ENCODE peak calls at places on chromosomes 16 and 17, in eight cellular contexts. G is Daoy, J is heart left ventricle, O is T47D, C is upper lobe of right lung, D is NCI-H1092 treated with DMSO at 0.1 percent for 48 hours, Z is AG08395, T is gastrocnemius medialis. N is an unnamed sample.

GRCh38 chr16:30395155-30395991 is at the start of gene ZNF48:
- DNase-seq in C (peak), J (peak), O (peak), G (peak), T (peak), Z (peak), D (peak), N (peak)

GRCh38 chr17:66301418-66301863 is 972 bp upstream of the PRKCA start:
- DNase-seq in J (no peak), O (no peak), T (no peak), C (no peak), G (no peak), D (no peak), Z (no peak), N (no peak)

GRCh38 chr16:50271148-50272041 is 5.0 kb downstream of the ADCY7 start:
- DNase-seq in T (no peak), J (peak), D (no peak), Z (no peak), G (no peak), C (no peak), O (no peak), N (no peak)

GRCh38 chr16:5257462-5257861 is 159.9 kb upstream of the EEF2KMT start:
- DNase-seq in T (no peak), Z (no peak), G (no peak), C (no peak), D (no peak), J (no peak), O (no peak), N (no peak)

GRCh38 chr17:63402808-63403207 is 43.3 kb downstream of the CYB561 start:
- DNase-seq in J (no peak), T (no peak), G (no peak), Z (peak), D (no peak), C (no peak), O (no peak), N (no peak)

GRCh38 chr17:77365584-77366186 is 224.9 kb downstream of the SEC14L1 start:
- DNase-seq in Z (peak), D (peak), T (peak), J (peak), G (peak), O (no peak), C (peak), N (peak)

GRCh38 chr16:88920618-88921602 is 54.5 kb upstream of the PABPN1L start:
- DNase-seq in J (peak), C (no peak), D (peak), O (no peak), Z (peak), G (peak), T (no peak), N (no peak)

GRCh38 chr16:86261379-86261778 is 248.9 kb upstream of the FOXF1 start:
- DNase-seq in T (no peak), D (no peak), Z (peak), J (no peak), G (peak), O (peak), C (no peak), N (no peak)

GRCh38 chr16:53159781-53160436 is 105.1 kb downstream of the CHD9 start:
- DNase-seq in D (peak), C (no peak), G (peak), Z (peak), J (no peak), T (no peak), O (peak), N (peak)

GRCh38 chr17:35170968-35171771 is 23.0 kb downstream of the SLC35G3 start:
- DNase-seq in Z (peak), J (no peak), O (peak), C (no peak), G (peak), T (no peak), D (no peak), N (no peak)

GRCh38 chr16:74153773-74154172 is 142.8 kb upstream of the PSMD7 start:
- DNase-seq in Z (no peak), J (no peak), C (no peak), D (no peak), T (no peak), O (no peak), G (no peak), N (no peak)

GRCh38 chr16:64823676-64824075 is 298.2 kb downstream of the CDH11 start:
- DNase-seq in O (no peak), J (no peak), Z (no peak), G (no peak), D (no peak), C (no peak), T (no peak), N (no peak)